ENCODE peak calls at places on chromosomes 2 and 18, in ten cellular contexts. X, T, O, M, I, N, B, H, Z and F are unnamed samples. For H3K9me3, the result is how much of the 10 kb centered on the place peaks cover.

GRCh38 chr18:48002933-48003365 is 72.5 kb upstream of the SMAD2 start:
- DNase-seq in H (peak), I (peak), N (peak), X (peak), T (peak), O (no peak), M (peak), B (peak), Z (no peak), F (peak)

GRCh38 chr2:5713101-5713500 is 20.9 kb downstream of the SOX11 start:
- DNase-seq in Z (no peak), M (no peak), O (no peak), H (no peak), N (no peak), B (no peak), I (no peak), X (no peak), T (no peak), F (no peak)

GRCh38 chr2:218716070-218716469 is 5.4 kb downstream of the TTLL4 start:
- DNase-seq in O (no peak), H (no peak), I (peak), M (no peak), N (peak), Z (no peak), B (no peak), X (no peak), T (no peak), F (no peak)

GRCh38 chr2:232328516-232329460 is 49.8 kb upstream of the ALPP start:
- DNase-seq in Z (no peak), B (no peak), I (no peak), H (no peak), N (no peak), X (no peak), O (peak), T (no peak), M (no peak), F (peak)

GRCh38 chr18:32271649-32272324 is 81.9 kb downstream of the MEP1B start:
- DNase-seq in Z (no peak), M (no peak), X (no peak), B (peak), H (no peak), T (peak), I (peak), N (peak), O (no peak), F (no peak)

GRCh38 chr2:9757430-9758287 is 85.6 kb upstream of the TAF1B start:
- DNase-seq in B (no peak), N (peak), M (no peak), X (no peak), Z (no peak), T (no peak), O (no peak), I (peak), H (no peak), F (no peak)

GRCh38 chr2:226215902-226216503 is 583.6 kb downstream of the IRS1 start:
- DNase-seq in O (peak), H (peak), B (peak), X (peak), Z (peak), T (peak), M (peak), N (peak), I (peak), F (peak)

GRCh38 chr2:33583194-33583938 is 15.7 kb downstream of the FAM98A start:
- DNase-seq in N (peak), B (peak), O (no peak), X (no peak), Z (no peak), H (no peak), M (no peak), T (peak), I (peak), F (no peak)

GRCh38 chr2:102000813-102001766 is 9.3 kb downstream of the IL1R2 start:
- DNase-seq in N (no peak), M (no peak), Z (no peak), O (no peak), H (no peak), X (no peak), T (no peak), I (no peak), B (no peak), F (no peak)

GRCh38 chr2:217688494-217688893 is 314.3 kb downstream of the TNS1 start:
- DNase-seq in M (no peak), N (no peak), Z (no peak), I (no peak), H (no peak), O (no peak), T (no peak), X (no peak), B (no peak), F (no peak)

GRCh38 chr2:130358420-130359350 is 2.8 kb downstream of the PTPN18 start:
- DNase-seq in X (no peak), M (no peak), T (no peak), Z (no peak), B (no peak), N (no peak), H (no peak), I (no peak), O (peak), F (no peak)

GRCh38 chr2:164515746-164516145 is 105.5 kb downstream of the GRB14 start:
- DNase-seq in O (no peak), B (no peak), Z (no peak), T (no peak), N (peak), X (no peak), H (no peak), I (no peak), M (no peak), F (no peak)
- H3K9me3 ChIP-seq in O (under half), B (under half), Z (under half), T (under half), N (under half), X (under half), H (under half), I (under half), M (under half), F (under half)

DNA sequence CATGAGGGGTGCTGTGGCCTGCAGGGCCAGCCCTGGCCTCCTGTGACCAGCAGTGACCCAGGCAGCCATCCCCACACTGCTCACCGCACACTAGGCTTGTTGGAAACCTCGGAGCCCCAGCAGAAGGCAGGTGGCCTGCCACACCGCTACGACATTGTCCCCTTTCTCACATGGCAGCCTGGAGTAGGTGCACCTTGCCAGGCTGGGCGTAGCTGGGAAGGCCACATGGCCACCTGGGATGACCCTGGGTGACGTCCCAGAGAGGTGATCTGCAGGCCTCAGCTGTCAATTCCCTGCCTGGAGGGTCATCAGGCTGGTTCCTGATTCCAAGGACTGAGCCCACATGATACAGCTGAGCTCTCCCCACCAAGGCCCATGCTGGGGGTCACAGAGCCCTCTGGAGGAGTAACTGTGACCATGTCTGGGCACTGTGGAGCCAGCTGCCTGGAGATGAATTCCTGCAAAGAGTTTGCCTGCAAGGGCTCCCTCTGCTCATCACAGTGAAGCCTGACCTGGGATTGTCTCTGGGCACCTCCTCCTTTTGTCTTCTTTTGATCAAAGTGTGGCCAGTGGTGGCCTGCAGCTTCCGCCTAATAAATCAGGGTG is 119.6 kb upstream of the OTOS start:
- DNase-seq in Z (no peak), N (no peak), H (no peak), I (no peak), X (no peak), B (peak), T (no peak), M (no peak), O (no peak), F (peak)
- H3K9me3 ChIP-seq in Z (under half), N (under half), H (under half), I (under half), X (under half), B (under half), T (under half), M (under half), O (under half), F (under half)

DNA sequence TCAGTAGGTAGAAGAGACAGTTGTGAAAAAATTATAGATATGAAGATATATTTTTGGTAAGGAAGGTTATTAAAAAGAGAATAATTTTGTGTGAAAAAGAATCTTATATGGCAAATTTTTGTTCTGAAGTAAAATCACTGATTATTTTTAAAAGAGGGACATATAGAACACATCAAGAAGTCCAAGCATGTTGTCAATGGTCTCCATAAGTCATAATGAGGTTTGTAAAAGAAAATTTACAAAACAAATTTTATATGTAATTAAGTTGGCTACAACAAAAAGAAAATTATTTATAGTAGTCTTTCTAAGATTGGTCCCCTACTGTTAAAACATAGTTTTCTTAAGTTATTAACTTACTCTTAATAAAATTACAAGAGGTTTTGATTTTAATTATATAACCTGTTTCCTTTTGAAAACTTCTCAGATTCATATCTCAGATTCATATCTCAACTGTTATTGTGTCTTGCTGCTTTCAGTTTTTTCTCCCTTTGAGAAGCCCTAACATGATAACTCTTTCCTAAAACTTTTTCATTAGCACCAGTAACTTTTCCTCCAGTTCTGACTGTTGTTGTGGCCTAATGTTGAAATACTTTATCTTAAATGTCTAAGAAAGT is 81.2 kb downstream of the SH3YL1 start:
- DNase-seq in N (no peak), B (no peak), T (no peak), O (no peak), I (no peak), M (no peak), H (no peak), X (no peak), Z (no peak), F (no peak)
- H3K9me3 ChIP-seq in N (under half), B (under half), T (under half), O (under half), I (under half), M (under half), H (under half), X (under half), Z (under half), F (under half)

GRCh38 chr2:2765176-2765800 is 434.2 kb upstream of the MYT1L start:
- DNase-seq in I (no peak), Z (no peak), O (no peak), N (no peak), H (no peak), B (no peak), M (no peak), T (no peak), X (no peak), F (no peak)

GRCh38 chr2:2764739-2765138 is 433.7 kb upstream of the MYT1L start:
- DNase-seq in X (no peak), T (no peak), H (no peak), O (no peak), M (no peak), B (no peak), Z (no peak), I (no peak), N (no peak), F (no peak)

GRCh38 chr2:2763351-2763997 is 432.4 kb upstream of the MYT1L start:
- DNase-seq in N (no peak), I (no peak), X (no peak), B (no peak), T (no peak), M (no peak), O (no peak), Z (no peak), H (no peak), F (no peak)

GRCh38 chr2:2762898-2763287 is 431.8 kb upstream of the MYT1L start:
- DNase-seq in M (no peak), O (no peak), N (no peak), I (no peak), H (no peak), Z (no peak), X (no peak), B (no peak), T (no peak), F (no peak)

GRCh38 chr2:2763998-2764355 is 432.9 kb upstream of the MYT1L start:
- DNase-seq in Z (no peak), B (no peak), H (no peak), I (no peak), N (no peak), X (no peak), O (no peak), M (no peak), T (no peak), F (no peak)
- H3K9me3 ChIP-seq in Z (under half), B (under half), H (under half), I (under half), N (under half), X (under half), O (under half), M (under half), T (under half), F (under half)

DNA sequence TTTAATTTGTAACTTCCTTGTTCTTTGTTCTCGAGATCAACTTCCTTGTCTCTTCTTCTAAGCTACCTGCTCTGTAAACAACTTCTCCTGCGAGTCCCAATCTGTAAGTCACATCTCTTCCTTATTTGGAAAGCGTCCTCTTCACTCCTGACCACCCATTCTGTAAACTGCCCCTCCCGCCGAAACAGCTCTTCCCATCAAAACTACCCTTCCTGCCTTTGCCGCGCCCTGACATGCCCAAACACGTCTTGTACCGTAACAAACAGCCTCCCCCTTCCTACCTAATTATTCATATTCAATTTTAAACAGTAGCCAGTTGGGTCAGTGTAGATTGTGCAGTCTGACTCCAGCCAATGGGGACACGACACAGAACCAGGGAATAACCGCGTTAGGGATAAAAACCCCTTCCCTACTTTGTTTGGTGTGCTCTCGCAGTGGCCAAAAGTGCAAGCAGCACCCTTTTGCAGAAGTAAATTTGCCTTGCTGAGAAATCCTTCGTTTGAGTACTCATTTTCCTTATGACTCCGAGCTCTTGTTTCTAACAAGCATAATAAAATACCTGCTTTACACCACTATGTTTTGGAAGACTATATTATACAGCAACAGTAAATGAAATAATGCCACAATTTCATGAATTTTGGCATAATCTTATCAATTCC is 39.8 kb downstream of the PIAS2 start:
- DNase-seq in I (no peak), O (no peak), B (no peak), X (no peak), T (no peak), Z (no peak), M (no peak), N (no peak), H (no peak), F (no peak)
- H3K9me3 ChIP-seq in I (under half), O (under half), B (under half), X (under half), T (under half), Z (under half), M (under half), N (under half), H (under half), F (under half)

DNA sequence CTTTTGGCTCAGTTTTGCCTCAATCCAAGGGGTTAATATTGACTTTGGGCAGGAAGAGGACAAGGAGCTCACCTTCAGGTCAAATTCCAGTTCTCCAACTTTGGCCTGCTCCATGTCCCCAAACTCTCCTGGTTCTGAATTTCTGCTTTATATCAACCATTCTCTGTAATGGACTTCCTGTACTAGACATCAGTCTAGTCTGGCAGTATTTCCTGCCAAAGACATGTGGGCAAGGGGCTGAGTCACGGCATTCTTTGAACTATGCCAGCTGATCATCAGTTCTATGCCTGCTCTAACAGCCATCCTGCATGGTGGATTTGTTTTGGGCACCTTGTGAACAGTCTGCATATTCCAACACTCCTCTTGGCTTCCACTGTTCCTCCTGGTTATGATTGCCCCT is 199.4 kb downstream of the ZEB2 start:
- DNase-seq in B (peak), N (peak), O (no peak), X (no peak), T (no peak), Z (peak), M (peak), I (peak), H (no peak), F (no peak)
- H3K9me3 ChIP-seq in B (under half), N (under half), O (under half), X (under half), T (under half), Z (under half), M (under half), I (under half), H (under half), F (under half)